ENCODE peak calls at places on chromosomes 12 and 14, in five cellular contexts. H, P, G, X and J are unnamed samples.

GRCh38 chr12:89348894-89349669 is 3.2 kb downstream of the DUSP6 start:
- DNase-seq in H (no peak), P (no peak), G (no peak), X (no peak), J (no peak)

GRCh38 chr14:69612759-69613145 is 1.4 kb downstream of the SUSD6 start:
- DNase-seq in H (no peak), P (no peak), G (no peak), X (no peak), J (no peak)

GRCh38 chr12:89971880-89972279 is 263.2 kb upstream of the ATP2B1 start:
- DNase-seq in H (no peak), P (no peak), G (no peak), X (no peak), J (no peak)

GRCh38 chr12:105476616-105477015 is 146.1 kb downstream of the C12orf75 start:
- DNase-seq in H (no peak), P (no peak), G (no peak), X (no peak), J (no peak)

GRCh38 chr12:127083028-127083949 is 1183.7 kb upstream of the TMEM132C start:
- DNase-seq in H (no peak), P (no peak), G (peak), X (no peak), J (peak)

GRCh38 chr14:80164991-80165390 is 46.3 kb downstream of the DIO2 start:
- DNase-seq in H (no peak), P (no peak), G (no peak), X (no peak), J (peak)

GRCh38 chr12:50425859-50426258 is 25.2 kb downstream of the LARP4 start:
- DNase-seq in H (no peak), P (no peak), G (no peak), X (no peak), J (no peak)

GRCh38 chr12:65460076-65460475 is 181.6 kb downstream of the MSRB3 start:
- DNase-seq in H (no peak), P (no peak), G (no peak), X (no peak), J (no peak)

GRCh38 chr14:104665663-104666522 is 23.5 kb upstream of the INF2 start:
- DNase-seq in H (peak), P (no peak), G (no peak), X (no peak), J (no peak)

GRCh38 chr12:104299842-104300481 is 3.6 kb upstream of the EID3 start:
- DNase-seq in H (no peak), P (no peak), G (no peak), X (no peak), J (no peak)

GRCh38 chr12:59672273-59672672 is 76.4 kb downstream of the SLC16A7 start:
- DNase-seq in H (no peak), P (no peak), G (no peak), X (no peak), J (no peak)

GRCh38 chr14:36517242-36518030 is 2.6 kb downstream of the NKX2-1 start:
- DNase-seq in H (no peak), P (no peak), G (no peak), X (no peak), J (no peak)

GRCh38 chr12:84912191-84913142 is at the start of gene SLC6A15:
- DNase-seq in H (peak), P (no peak), G (peak), X (peak), J (no peak)

GRCh38 chr12:6752931-6753771 is at the start of gene MLF2:
- DNase-seq in H (peak), P (peak), G (peak), X (peak), J (peak)
- TF ChIP-seq CTCF in H (peak), P (no peak), G (peak), X (peak), J (peak)

DNA sequence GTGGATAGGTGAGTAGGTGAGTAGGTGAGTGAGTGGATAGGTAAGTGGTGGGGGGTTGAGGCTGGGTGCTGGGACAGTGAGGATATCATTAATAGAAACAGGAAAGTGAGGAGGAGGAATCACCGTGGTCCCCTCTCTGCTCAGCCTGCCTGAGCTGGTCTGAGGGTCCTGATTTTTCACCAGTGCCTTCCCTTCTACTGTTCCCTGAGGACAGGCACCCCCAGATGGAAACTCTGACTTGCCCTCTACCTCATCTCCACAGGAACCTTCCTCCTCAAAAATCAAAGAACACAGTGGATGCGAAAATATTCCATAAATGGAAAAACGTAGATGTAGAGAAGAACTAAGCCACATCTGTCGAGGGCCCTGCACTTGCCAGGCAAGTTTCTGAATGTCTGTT is 1.9 kb downstream of the GPR68 start:
- DNase-seq in H (no peak), P (no peak), G (no peak), X (no peak), J (no peak)
- H3K4me3 ChIP-seq in H (no peak), P (no peak), G (no peak), X (no peak), J (no peak)

DNA sequence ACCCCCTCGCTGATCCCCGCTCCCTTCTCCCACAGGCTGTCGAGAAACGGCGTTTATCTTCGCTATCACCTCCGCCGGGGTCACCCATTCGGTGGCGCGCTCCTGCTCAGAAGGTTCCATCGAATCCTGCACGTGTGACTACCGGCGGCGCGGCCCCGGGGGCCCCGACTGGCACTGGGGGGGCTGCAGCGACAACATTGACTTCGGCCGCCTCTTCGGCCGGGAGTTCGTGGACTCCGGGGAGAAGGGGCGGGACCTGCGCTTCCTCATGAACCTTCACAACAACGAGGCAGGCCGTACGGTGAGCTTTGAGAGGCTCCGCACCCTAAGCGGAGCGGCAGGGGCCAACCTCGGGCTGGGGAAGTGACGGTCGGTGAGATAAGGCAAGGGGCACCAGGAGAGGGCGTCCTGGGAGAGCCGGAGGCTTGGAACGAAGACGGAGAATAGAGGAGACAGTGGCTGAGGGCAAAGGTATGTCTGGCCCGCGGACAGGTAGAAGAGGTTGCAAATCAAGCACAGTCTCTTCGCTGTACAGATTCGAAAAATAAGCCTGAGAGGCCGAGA is 2.3 kb downstream of the WNT1 start:
- DNase-seq in H (no peak), P (no peak), G (no peak), X (no peak), J (no peak)
- TF ChIP-seq CTCF in H (no peak), P (no peak), G (no peak), X (no peak), J (peak)

DNA sequence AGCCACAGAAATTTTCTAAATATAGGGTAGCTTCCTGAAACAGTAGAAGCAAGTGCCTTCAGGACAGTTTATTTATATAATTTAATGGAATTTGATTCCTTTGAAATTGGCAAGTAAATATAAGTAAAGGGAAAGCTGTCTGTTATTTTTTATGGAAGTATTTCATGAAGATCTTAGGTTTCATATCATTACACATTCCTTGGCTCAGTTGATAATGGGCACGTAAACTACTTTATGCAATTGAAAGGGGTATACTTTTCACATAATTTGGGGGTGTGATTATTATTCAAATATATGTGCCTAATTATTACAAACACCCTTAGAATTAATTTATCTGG is 71.1 kb upstream of the RAP1B start:
- DNase-seq in H (no peak), P (no peak), G (no peak), X (no peak), J (no peak)
- H3K4me3 ChIP-seq in H (peak), P (peak), G (no peak), X (peak), J (no peak)

GRCh38 chr12:19415563-19415962 is 23.7 kb upstream of the AEBP2 start:
- DNase-seq in H (no peak), P (no peak), G (no peak), X (no peak), J (no peak)
- TF ChIP-seq CTCF in H (no peak), P (no peak), G (no peak), X (no peak), J (no peak)

DNA sequence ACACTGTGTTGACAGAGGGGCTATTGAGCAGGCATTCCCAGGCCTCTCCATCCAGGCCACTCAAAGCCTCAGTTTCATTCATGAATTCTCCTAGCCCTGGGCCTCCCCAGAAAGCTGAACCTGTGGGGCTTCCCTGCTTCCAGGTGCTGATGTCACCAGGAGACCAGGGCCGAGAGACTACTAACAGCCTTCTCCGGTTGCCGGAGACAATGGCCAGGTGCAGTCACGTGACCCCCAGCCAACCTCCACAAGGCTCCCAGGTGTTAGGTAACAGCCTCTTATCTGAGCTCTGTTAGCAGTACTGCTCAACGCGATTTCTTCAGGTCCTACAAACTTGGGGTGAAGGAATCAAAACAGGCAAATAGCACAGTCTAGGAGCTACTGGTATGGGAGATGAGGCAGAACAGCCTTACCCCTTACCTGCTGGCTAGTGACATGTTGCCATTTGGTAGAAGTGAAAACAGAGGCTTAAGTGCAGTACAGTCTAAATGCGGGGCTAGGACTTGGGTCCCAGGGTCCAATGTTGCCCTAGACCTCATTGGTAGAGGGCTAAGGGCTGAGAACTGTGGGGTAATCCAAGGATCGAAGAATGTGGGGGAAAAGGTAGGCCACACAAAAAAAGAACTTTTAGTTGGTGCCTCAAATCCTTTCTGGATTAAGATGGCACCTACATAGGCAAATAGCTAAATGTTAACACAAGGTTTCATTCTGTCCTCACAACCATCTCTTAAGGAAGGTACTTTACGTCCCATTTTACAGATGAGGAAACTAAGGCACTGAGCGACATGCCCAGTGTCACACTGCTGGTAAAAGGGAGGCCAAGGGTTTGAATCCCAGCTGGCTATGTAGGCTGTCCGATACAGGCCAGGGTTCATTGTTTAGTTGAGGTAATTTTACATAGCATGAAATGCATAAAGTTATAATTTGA is 3.8 kb downstream of the CCDC88C start:
- DNase-seq in H (no peak), P (no peak), G (no peak), X (peak), J (no peak)
- H3K4me3 ChIP-seq in H (no peak), P (no peak), G (no peak), X (no peak), J (no peak)